ENCODE peak calls at places on chromosome 5, in ten cellular contexts. U is mammary epithelial cell, R is PC-9, B is fibroblast of lung, C is retinal pigment epithelial cell, E is HFF-Myc, X is AG04450, J is upper lobe of right lung, H is A549, A is astrocyte. N is an unnamed sample.

GRCh38 chr5:116577064-116577788 is 2.6 kb upstream of the SEMA6A start:
- DNase-seq in U (no peak), R (no peak), B (no peak), C (no peak), E (no peak), X (no peak), J (no peak), H (no peak), A (no peak), N (no peak)

GRCh38 chr5:137752873-137753226 is 1.3 kb downstream of the HNRNPA0 start:
- DNase-seq in U (peak; percentile 11), R (peak; percentile 21), B (peak; percentile 18), C (no peak), E (no peak), X (no peak), J (no peak), H (peak; percentile 45), A (no peak), N (no peak)

GRCh38 chr5:88244686-88245085 is 24.0 kb downstream of the TMEM161B start:
- DNase-seq in U (peak; percentile 29), R (peak; percentile 24), B (no peak), C (no peak), E (no peak), X (no peak), J (no peak), H (no peak), A (peak; percentile 70), N (no peak)

GRCh38 chr5:33997331-33997983 is 10.4 kb downstream of the AMACR start:
- DNase-seq in U (peak; percentile 74), R (peak; percentile 55), B (peak; percentile 91), C (peak; percentile 48), E (peak; percentile 72), X (peak; percentile 65), J (peak; percentile 70), H (peak; percentile 70), A (peak; percentile 72), N (no peak)

GRCh38 chr5:1342268-1342667 is 2.6 kb downstream of the CLPTM1L start:
- DNase-seq in U (no peak), R (no peak), B (no peak), C (no peak), E (no peak), X (no peak), J (no peak), H (no peak), A (no peak), N (no peak)

GRCh38 chr5:36305571-36306326 is 4.0 kb upstream of the RANBP3L start:
- DNase-seq in U (peak; percentile 18), R (peak; percentile 48), B (peak; percentile 86), C (no peak), E (no peak), X (no peak), J (peak; percentile 68), H (peak; percentile 36), A (peak; percentile 14), N (no peak)

GRCh38 chr5:78417026-78417425 is 56.6 kb downstream of the SCAMP1 start:
- DNase-seq in U (peak; percentile 8), R (no peak), B (no peak), C (no peak), E (no peak), X (no peak), J (no peak), H (no peak), A (peak; percentile 47), N (no peak)

GRCh38 chr5:151218177-151218576 is 5.7 kb downstream of the CCDC69 start:
- DNase-seq in U (no peak), R (no peak), B (no peak), C (no peak), E (no peak), X (no peak), J (no peak), H (no peak), A (no peak), N (no peak)

GRCh38 chr5:5494489-5495402 is 72.3 kb downstream of the ICE1 start:
- DNase-seq in U (peak; percentile 17), R (peak; percentile 60), B (peak; percentile 52), C (peak; percentile 22), E (no peak), X (no peak), J (peak; percentile 93), H (peak; percentile 25), A (peak; percentile 20), N (no peak)

GRCh38 chr5:2607622-2608021 is 143.9 kb downstream of the IRX2 start:
- DNase-seq in U (no peak), R (no peak), B (no peak), C (no peak), E (no peak), X (no peak), J (no peak), H (no peak), A (no peak), N (no peak)

GRCh38 chr5:68924490-68925145 is 169.2 kb upstream of the SLC30A5 start:
- DNase-seq in U (peak; percentile 98), R (no peak), B (peak; percentile 25), C (peak; percentile 35), E (no peak), X (no peak), J (no peak), H (no peak), A (peak; percentile 89), N (peak; percentile 44)

GRCh38 chr5:76341935-76342334 is 61.1 kb upstream of the IQGAP2 start:
- DNase-seq in U (no peak), R (no peak), B (no peak), C (no peak), E (no peak), X (no peak), J (no peak), H (no peak), A (no peak), N (no peak)

GRCh38 chr5:151388960-151389359 is 41.6 kb upstream of the SLC36A2 start:
- DNase-seq in U (no peak), R (no peak), B (no peak), C (no peak), E (no peak), X (no peak), J (no peak), H (no peak), A (no peak), N (no peak)

GRCh38 chr5:150515446-150515845 is 7.5 kb downstream of the NDST1 start:
- DNase-seq in U (no peak), R (no peak), B (peak; percentile 77), C (no peak), E (no peak), X (no peak), J (no peak), H (peak; percentile 62), A (peak; percentile 80), N (no peak)

GRCh38 chr5:33209252-33209651 is 231.5 kb upstream of the TARS1 start:
- DNase-seq in U (no peak), R (no peak), B (no peak), C (no peak), E (no peak), X (no peak), J (no peak), H (no peak), A (no peak), N (no peak)

GRCh38 chr5:114308508-114308907 is 53.4 kb upstream of the KCNN2 start:
- DNase-seq in U (no peak), R (no peak), B (no peak), C (no peak), E (no peak), X (no peak), J (no peak), H (no peak), A (no peak), N (no peak)

GRCh38 chr5:114308017-114308416 is 53.9 kb upstream of the KCNN2 start:
- DNase-seq in U (no peak), R (no peak), B (no peak), C (no peak), E (no peak), X (no peak), J (no peak), H (no peak), A (no peak), N (no peak)

GRCh38 chr5:114310666-114311065 is 51.2 kb upstream of the KCNN2 start:
- DNase-seq in U (no peak), R (no peak), B (no peak), C (no peak), E (no peak), X (no peak), J (no peak), H (no peak), A (no peak), N (no peak)

GRCh38 chr5:114305402-114306207 is 56.3 kb upstream of the KCNN2 start:
- DNase-seq in U (peak; percentile 6), R (no peak), B (peak; percentile 72), C (no peak), E (peak; percentile 72), X (peak; percentile 30), J (no peak), H (peak; percentile 6), A (peak; percentile 6), N (no peak)
- TF ChIP-seq CTCF in U (peak; percentile 54), R (no peak), B (peak; percentile 75), C (peak; percentile 50), E (peak; percentile 63), X (peak; percentile 78), J (peak; percentile 28), H (no peak), A (peak; percentile 59), N (peak; percentile 55)

GRCh38 chr5:9851458-9851857 is 221.3 kb upstream of the TAS2R1 start:
- DNase-seq in U (peak; percentile 23), R (peak; percentile 8), B (peak; percentile 71), C (no peak), E (peak; percentile 90), X (peak; percentile 77), J (no peak), H (peak; percentile 18), A (peak; percentile 91), N (no peak)
- H3K4me3 ChIP-seq in U (no peak overlapping the region), R (no peak overlapping the region), B (no peak overlapping the region), C (no peak overlapping the region), E (no peak overlapping the region), X (no peak overlapping the region), J (no peak overlapping the region), H (no peak overlapping the region), A (no peak overlapping the region), N (no peak overlapping the region)

DNA sequence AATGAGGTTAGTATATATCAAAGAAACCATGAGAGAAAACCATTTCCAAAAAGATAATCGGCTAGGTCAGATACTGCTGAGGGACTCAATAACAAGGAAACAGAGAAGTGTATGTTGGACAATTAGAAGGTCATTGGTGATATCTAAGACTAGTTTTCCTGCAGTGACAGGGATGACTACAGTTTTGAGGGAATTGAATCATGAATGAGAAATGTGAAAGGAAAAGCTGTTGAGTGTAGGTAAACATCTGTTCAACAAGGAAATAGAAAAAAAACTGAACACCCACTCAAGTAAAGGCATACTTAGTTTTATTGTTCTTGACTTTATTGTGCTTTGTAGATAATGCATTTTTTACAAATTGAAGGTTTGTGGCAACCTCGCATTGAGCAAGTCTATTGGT is 68.6 kb upstream of the CDH6 start:
- DNase-seq in U (no peak), R (no peak), B (no peak), C (no peak), E (no peak), X (no peak), J (no peak), H (no peak), A (no peak), N (no peak)
- TF ChIP-seq CTCF in U (no peak), R (no peak), B (no peak), C (no peak), E (no peak), X (no peak), J (no peak), H (no peak), A (no peak), N (no peak)

DNA sequence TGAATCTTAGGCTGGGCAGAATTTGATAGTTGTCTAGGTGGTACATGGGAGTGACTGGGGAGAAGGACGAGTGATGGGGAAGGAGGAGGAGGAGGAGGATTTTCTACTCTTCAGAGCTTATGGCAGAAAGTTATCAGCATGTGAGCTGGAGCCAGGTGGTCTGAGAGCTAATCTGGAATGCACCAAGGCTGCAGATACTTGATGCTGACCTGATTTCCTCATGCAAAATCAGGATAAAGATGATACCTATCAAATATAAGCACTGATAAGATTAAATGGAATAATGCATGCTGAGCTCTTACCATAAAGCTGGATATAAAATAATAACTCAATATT is 250.4 kb downstream of the SEMA5A start:
- DNase-seq in U (no peak), R (no peak), B (no peak), C (no peak), E (no peak), X (no peak), J (no peak), H (no peak), A (no peak), N (no peak)
- H3K4me3 ChIP-seq in U (no peak overlapping the region), R (no peak overlapping the region), B (no peak overlapping the region), C (no peak overlapping the region), E (no peak overlapping the region), X (no peak overlapping the region), J (no peak overlapping the region), H (no peak overlapping the region), A (no peak overlapping the region), N (no peak overlapping the region)